ENCODE peak calls at places on chromosomes 11 and 22, in five cellular contexts. H is K562, Q is HEK293T, B is GM12878, D is SK-N-SH. G is an unnamed sample.

GRCh38 chr22:38957046-38957770 is at the start of gene APOBEC3A:
- DNase-seq in H (no peak), Q (no peak), B (no peak), D (no peak), G (no peak)

GRCh38 chr11:102313225-102313940 is 3.9 kb upstream of the BIRC3 start:
- DNase-seq in D (no peak), Q (no peak), B (no peak), H (no peak), G (no peak)

GRCh38 chr11:77506857-77507256 is 33.0 kb upstream of the PAK1 start:
- DNase-seq in H (no peak), D (peak), Q (no peak), B (no peak), G (no peak)

GRCh38 chr22:46893281-46894020 is 131.0 kb downstream of the TBC1D22A start:
- DNase-seq in H (no peak), D (no peak), B (no peak), Q (no peak), G (no peak)

GRCh38 chr11:77411717-77412441 is 62.0 kb downstream of the PAK1 start:
- DNase-seq in B (peak), D (no peak), H (peak), Q (peak), G (no peak)

GRCh38 chr22:46421272-46421671 is 85.8 kb downstream of the TRMU start:
- DNase-seq in B (peak), D (no peak), Q (no peak), H (no peak), G (no peak)

GRCh38 chr11:113906038-113906437 is 1.4 kb downstream of the HTR3B start:
- DNase-seq in B (no peak), H (no peak), D (no peak), Q (peak), G (peak)

GRCh38 chr22:46748948-46749681 is 11.1 kb upstream of the CERK start:
- DNase-seq in B (no peak), H (no peak), Q (no peak), D (no peak), G (no peak)

GRCh38 chr11:11336664-11337063 is 16.4 kb downstream of the CSNK2A3 start:
- DNase-seq in Q (no peak), B (no peak), H (no peak), D (no peak), G (no peak)

GRCh38 chr11:43944761-43945311 is 2.4 kb downstream of the C11orf96 start:
- DNase-seq in D (peak), Q (peak), B (no peak), H (peak), G (peak)

GRCh38 chr11:115098037-115098436 is 406.2 kb downstream of the CADM1 start:
- DNase-seq in D (no peak), B (no peak), H (no peak), Q (no peak), G (no peak)

GRCh38 chr11:35347921-35348331 is 71.4 kb downstream of the SLC1A2 start:
- DNase-seq in B (no peak), Q (no peak), D (peak), H (no peak), G (no peak)

GRCh38 chr11:43943931-43944751 is 1.7 kb downstream of the C11orf96 start:
- DNase-seq in B (no peak), D (no peak), Q (no peak), H (no peak), G (no peak)

GRCh38 chr11:128208329-128209220 is 378.8 kb downstream of the ETS1 start:
- DNase-seq in B (no peak), Q (no peak), H (no peak), D (no peak), G (no peak)

GRCh38 chr11:131658952-131659351 is 288.5 kb downstream of the NTM start:
- DNase-seq in H (no peak), Q (no peak), B (no peak), D (no peak), G (no peak)

GRCh38 chr11:114192841-114193389 is 103.3 kb upstream of the NNMT start:
- DNase-seq in B (no peak), Q (no peak), D (no peak), H (no peak), G (no peak)

GRCh38 chr11:79369094-79369493 is 71.7 kb downstream of the TENM4 start:
- DNase-seq in Q (no peak), D (no peak), B (no peak), H (no peak), G (no peak)
- TF ChIP-seq FOXM1 in Q (no peak), D (no peak), B (no peak), H (no peak), G (no peak)

DNA sequence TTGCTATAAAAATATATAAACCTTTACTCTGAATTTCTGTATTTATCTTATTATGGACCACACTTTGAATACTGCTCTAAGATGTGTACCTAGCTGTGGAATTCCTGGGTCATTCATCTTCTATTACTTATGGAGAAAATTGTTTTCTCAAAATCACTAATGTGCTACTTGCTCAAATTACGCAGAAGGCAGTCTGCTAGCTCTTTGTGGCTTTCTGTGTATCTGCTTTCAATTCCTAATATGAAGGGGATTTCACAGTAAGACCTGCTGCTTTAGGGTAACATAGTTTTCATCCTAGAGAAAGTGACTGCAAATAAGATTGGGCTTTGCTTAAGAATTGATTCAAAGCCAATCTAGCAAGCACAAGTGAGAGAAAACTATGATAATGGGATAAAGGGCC is 123.2 kb downstream of the CYP2R1 start:
- DNase-seq in D (no peak), Q (no peak), B (no peak), H (no peak), G (no peak)
- TF ChIP-seq FOXM1 in D (no peak), Q (no peak), B (no peak), H (no peak), G (no peak)

DNA sequence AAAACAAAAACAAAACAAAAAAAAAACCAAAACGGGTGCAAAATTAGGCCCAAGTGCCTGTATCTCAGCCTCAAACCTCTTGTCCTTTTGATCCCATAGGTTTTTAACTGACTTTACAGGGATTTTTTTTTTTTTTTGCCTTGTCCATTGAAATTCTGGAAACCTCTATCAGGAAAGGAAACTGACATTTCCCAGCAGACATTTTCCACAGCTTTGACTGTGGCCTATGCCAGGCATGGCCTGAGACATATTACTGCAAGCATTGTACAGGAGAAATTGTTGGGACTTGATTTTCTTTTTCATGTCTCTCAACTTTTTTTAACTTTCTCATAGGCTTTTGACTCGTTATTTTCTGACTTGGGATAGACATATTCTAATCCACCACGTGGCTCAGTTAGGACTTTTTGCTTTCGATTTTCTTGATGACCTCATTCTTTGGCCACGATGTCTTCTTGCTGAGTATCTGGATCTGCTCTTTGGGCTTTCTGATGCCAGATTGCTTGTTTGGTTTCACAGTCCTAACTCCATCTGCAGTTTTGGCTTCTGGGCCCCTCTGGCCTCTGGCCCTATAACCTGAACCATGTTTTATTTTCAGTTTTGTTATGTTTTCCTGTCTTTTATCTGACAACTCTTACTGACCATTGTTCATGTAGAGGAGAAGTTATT is 336.1 kb upstream of the C11orf87 start:
- DNase-seq in B (no peak), H (no peak), D (no peak), Q (no peak), G (no peak)
- TF ChIP-seq FOXM1 in B (no peak), H (no peak), D (no peak), Q (no peak), G (no peak)

DNA sequence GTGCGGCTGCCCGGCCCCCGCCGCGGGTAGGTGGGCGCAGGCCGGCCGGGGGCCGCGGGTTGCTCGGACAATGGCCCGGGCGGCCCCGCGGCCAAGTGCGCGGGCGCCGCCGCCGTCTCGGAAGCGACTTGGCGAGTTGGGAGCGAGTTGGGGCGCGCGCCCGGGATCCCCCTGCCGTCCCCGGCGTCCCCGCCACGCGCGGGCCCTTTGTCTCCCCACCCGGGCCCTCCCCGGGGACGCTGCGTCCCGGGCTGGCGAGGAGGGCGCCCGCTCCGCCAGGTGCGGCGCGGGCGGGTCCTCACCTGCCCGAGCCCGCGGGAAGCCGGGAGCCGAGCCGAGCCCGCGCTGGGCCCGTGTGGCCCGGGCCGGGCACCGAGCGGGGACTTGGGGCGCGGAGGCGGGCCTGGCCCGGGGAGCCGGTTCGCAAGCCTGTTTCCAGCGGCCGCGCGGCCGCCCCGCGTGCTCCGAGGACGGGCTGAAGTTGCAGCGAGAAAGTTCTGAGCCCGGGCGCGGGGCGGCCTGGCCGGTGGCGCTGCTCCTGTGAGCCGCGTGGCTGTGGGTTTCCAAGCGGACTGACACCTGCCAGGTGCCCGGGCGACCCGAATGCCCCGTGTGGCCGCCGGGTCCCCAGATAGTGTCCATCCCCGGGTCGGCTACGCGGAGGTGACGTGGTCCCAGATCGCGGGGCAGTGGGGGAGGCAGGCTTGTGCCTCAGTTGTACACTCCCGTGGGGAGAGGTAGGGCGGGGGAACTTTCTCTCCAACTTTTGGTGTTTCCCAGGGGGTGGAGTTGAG is 586 bp downstream of the LRP5 start:
- DNase-seq in H (peak), D (peak), Q (no peak), B (no peak), G (no peak)
- TF ChIP-seq FOXM1 in H (no peak), D (no peak), Q (no peak), B (no peak), G (no peak)

DNA sequence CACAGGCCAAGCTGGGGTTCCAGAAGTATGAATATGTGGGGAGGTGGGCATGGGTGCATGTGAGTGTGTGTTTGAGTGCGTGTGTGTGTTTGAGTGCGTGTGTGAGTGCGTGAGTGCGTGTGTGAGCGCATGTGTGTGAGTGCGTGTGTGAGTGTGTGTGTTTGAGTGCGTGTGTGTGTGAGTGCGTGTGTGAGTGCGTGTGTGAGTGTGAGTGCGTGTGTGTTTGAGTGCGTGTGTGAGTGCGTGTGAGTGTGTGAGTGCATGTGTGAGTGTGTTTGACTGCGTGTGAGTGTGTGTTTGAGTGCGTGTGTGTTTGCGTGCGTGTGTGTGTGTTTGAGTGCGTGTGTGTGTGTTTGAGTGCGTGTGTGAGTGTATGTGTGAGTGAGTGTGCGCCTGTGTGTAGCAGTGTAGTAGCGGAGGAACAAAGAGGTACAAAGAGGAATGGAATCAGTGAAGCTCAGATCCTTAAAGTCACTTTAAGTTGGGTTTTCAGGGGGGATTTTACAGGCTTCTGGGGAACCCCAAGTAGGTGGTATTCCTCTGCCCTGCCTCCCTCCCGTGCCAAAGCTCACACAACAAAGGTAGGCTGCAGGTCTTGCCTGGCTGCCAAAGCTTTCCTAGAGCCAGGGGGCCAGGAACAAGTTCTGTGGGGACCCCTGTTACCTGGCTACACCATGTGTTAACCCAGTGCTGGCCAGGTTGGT is 137.1 kb downstream of the KIRREL3 start:
- DNase-seq in H (no peak), D (no peak), B (no peak), Q (no peak), G (no peak)
- TF ChIP-seq FOXM1 in H (no peak), D (no peak), B (no peak), Q (no peak), G (no peak)

GRCh38 chr22:37549704-37550059 is 10.6 kb upstream of the CDC42EP1 start:
- DNase-seq in B (no peak), H (no peak), D (peak), Q (no peak), G (no peak)
- TF ChIP-seq FOXM1 in B (no peak), H (no peak), D (no peak), Q (no peak), G (no peak)

GRCh38 chr11:14357843-14358728 is 897 bp downstream of the RRAS2 start:
- DNase-seq in B (no peak), D (peak), Q (peak), H (peak), G (peak)

GRCh38 chr11:14360976-14361375 is 2.0 kb upstream of the RRAS2 start:
- DNase-seq in B (no peak), D (no peak), Q (no peak), H (no peak), G (no peak)

GRCh38 chr11:14359573-14360031 is 619 bp upstream of the RRAS2 start:
- DNase-seq in B (no peak), Q (no peak), D (no peak), H (no peak), G (no peak)

GRCh38 chr11:14356342-14356741 is 2.6 kb downstream of the RRAS2 start:
- DNase-seq in B (no peak), D (no peak), Q (no peak), H (no peak), G (no peak)

DNA sequence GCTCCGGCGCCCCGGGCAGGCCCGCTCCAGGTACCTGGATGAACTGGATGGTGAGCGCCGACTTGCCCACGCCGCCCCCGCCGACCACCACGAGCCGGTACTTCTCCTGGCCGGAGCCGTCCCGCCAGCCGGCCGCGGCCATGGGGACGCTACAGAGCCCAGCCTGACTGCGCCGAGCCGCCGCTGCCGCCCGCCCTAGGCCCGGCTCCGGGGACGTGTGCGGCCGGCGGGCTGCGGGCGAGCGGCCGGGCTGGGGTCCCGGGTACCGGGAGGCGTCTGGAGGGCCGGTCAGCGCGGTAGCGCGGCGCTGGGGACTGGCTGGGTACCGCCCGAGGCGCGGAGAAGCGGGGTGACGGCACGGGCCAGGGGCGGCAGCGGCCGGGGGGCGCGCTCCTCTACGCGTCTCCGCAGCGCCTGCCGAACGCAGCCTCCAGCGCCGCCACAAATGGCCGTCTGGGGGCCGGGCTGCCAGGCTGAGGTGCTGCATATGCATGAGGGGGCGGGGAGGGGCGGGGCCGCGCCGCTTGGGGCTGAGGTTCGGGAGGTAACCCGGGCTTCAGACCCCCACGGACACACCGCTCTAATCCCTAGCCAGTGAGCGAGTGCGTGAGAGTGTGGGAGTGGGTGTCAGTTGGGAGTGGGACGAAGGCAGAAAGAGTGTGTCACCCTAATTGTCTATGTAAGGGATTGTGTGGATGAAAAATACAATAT is at the start of gene RRAS2:
- DNase-seq in B (no peak), H (peak), D (peak), Q (peak), G (peak)
- TF ChIP-seq FOXM1 in B (no peak), H (no peak), D (no peak), Q (no peak), G (no peak)

GRCh38 chr11:19524171-19524671 is 188.4 kb upstream of the NAV2 start:
- DNase-seq in D (no peak), H (no peak), B (no peak), Q (peak), G (no peak)
- TF ChIP-seq FOXM1 in D (no peak), H (no peak), B (no peak), Q (no peak), G (no peak)

GRCh38 chr11:2795491-2795991 is 90.0 kb downstream of the CDKN1C start:
- DNase-seq in Q (no peak), H (no peak), B (no peak), D (no peak), G (no peak)
- TF ChIP-seq FOXM1 in Q (no peak), H (no peak), B (no peak), D (no peak), G (no peak)

G was measured in HepG2.